ENCODE peak calls at places on chromosome 13, in five cellular contexts. D is left ventricle myocardium inferior, S is cardiac muscle cell, O is testis, E is astrocyte of the spinal cord. X is an unnamed sample.

GRCh38 chr13:74675185-74675584 is 541.0 kb upstream of the KLF12 start:
- DNase-seq in D (no peak), S (no peak), O (no peak), E (peak), X (no peak)

GRCh38 chr13:103386341-103386740 is 320.1 kb upstream of the SLC10A2 start:
- DNase-seq in D (no peak), S (peak), O (no peak), E (peak), X (no peak)

GRCh38 chr13:50914848-50915247 is 5.3 kb downstream of the RNASEH2B start:
- DNase-seq in D (no peak), S (no peak), O (no peak), E (peak), X (no peak)

GRCh38 chr13:41458187-41458938 is 1.0 kb downstream of the RGCC start:
- DNase-seq in D (peak), S (peak), O (no peak), E (peak), X (peak)

GRCh38 chr13:51453308-51453958 is 597 bp upstream of the INTS6 start:
- DNase-seq in D (peak), S (no peak), O (peak), E (no peak), X (no peak)

GRCh38 chr13:113547248-113547971 is 37.1 kb upstream of the TFDP1 start:
- DNase-seq in D (no peak), S (no peak), O (peak), E (peak), X (peak)

GRCh38 chr13:79226938-79227337 is 179.1 kb downstream of the RBM26 start:
- DNase-seq in D (no peak), S (peak), O (no peak), E (no peak), X (no peak)

GRCh38 chr13:98451676-98452105 is 125.2 kb downstream of the STK24 start:
- DNase-seq in D (peak), S (no peak), O (no peak), E (peak), X (no peak)

GRCh38 chr13:30158774-30159445 is 148.4 kb downstream of the KATNAL1 start:
- DNase-seq in D (no peak), S (no peak), O (peak), E (peak), X (no peak)

GRCh38 chr13:41352935-41353801 is 42.1 kb downstream of the NAA16 start:
- DNase-seq in D (no peak), S (peak), O (peak), E (peak), X (peak)

GRCh38 chr13:32861304-32861703 is 154.9 kb upstream of the KL start:
- DNase-seq in D (no peak), S (no peak), O (no peak), E (no peak), X (no peak)

GRCh38 chr13:32126756-32127155 is 95.2 kb downstream of the FRY start:
- DNase-seq in D (no peak), S (no peak), O (no peak), E (no peak), X (no peak)

GRCh38 chr13:113771709-113772331 is 12.8 kb downstream of the TMEM255B start:
- DNase-seq in D (no peak), S (no peak), O (no peak), E (no peak), X (peak)

GRCh38 chr13:109160887-109161669 is 531.7 kb downstream of the MYO16 start:
- DNase-seq in D (no peak), S (no peak), O (no peak), E (no peak), X (no peak)

GRCh38 chr13:110555601-110556223 is 5.8 kb downstream of the RAB20 start:
- DNase-seq in D (no peak), S (no peak), O (no peak), E (no peak), X (no peak)

GRCh38 chr13:51681037-51681678 is 96.9 kb downstream of the WDFY2 start:
- DNase-seq in D (no peak), S (no peak), O (no peak), E (peak), X (no peak)

GRCh38 chr13:76293751-76294150 is 592.5 kb downstream of the KCTD12 start:
- DNase-seq in D (no peak), S (no peak), O (no peak), E (no peak), X (no peak)

GRCh38 chr13:74920361-74920760 is 561.6 kb downstream of the TBC1D4 start:
- DNase-seq in D (no peak), S (no peak), O (no peak), E (no peak), X (no peak)

GRCh38 chr13:49858183-49858856 is 65.8 kb upstream of the KPNA3 start:
- DNase-seq in D (no peak), S (no peak), O (no peak), E (peak), X (no peak)

GRCh38 chr13:77853701-77854100 is 64.9 kb downstream of the EDNRB start:
- DNase-seq in D (no peak), S (no peak), O (no peak), E (no peak), X (no peak)

GRCh38 chr13:113670541-113670940 is 3.5 kb downstream of the GRK1 start:
- DNase-seq in D (peak), S (no peak), O (no peak), E (no peak), X (no peak)

GRCh38 chr13:112060899-112061366 is 6.0 kb upstream of the SOX1 start:
- DNase-seq in D (no peak), S (no peak), O (no peak), E (no peak), X (no peak)

GRCh38 chr13:102710261-102710679 is 15.4 kb upstream of the METTL21C start:
- DNase-seq in D (no peak), S (peak), O (no peak), E (no peak), X (no peak)

GRCh38 chr13:74871671-74872070 is 610.3 kb downstream of the TBC1D4 start:
- DNase-seq in D (no peak), S (no peak), O (no peak), E (no peak), X (peak)

GRCh38 chr13:51221674-51222509 is at the start of gene FAM124A:
- DNase-seq in D (peak), S (peak), O (no peak), E (no peak), X (peak)

GRCh38 chr13:64482373-64482772 is 2747.8 kb downstream of the PCDH9 start:
- DNase-seq in D (no peak), S (no peak), O (no peak), E (no peak), X (no peak)

GRCh38 chr13:86185636-86186035 is 386.4 kb upstream of the SLITRK6 start:
- DNase-seq in D (no peak), S (no peak), O (no peak), E (no peak), X (no peak)

GRCh38 chr13:31159306-31159705 is 2.4 kb downstream of the HSPH1 start:
- DNase-seq in D (no peak), S (no peak), O (no peak), E (no peak), X (no peak)

GRCh38 chr13:46614582-46614981 is 61.6 kb downstream of the LRCH1 start:
- DNase-seq in D (no peak), S (no peak), O (no peak), E (peak), X (peak)

GRCh38 chr13:46617382-46617781 is 64.4 kb downstream of the LRCH1 start:
- DNase-seq in D (no peak), S (no peak), O (no peak), E (no peak), X (no peak)

GRCh38 chr13:46613409-46614049 is 60.6 kb downstream of the LRCH1 start:
- DNase-seq in D (no peak), S (no peak), O (no peak), E (no peak), X (no peak)

GRCh38 chr13:46617885-46618284 is 64.9 kb downstream of the LRCH1 start:
- DNase-seq in D (no peak), S (no peak), O (no peak), E (no peak), X (no peak)

DNA sequence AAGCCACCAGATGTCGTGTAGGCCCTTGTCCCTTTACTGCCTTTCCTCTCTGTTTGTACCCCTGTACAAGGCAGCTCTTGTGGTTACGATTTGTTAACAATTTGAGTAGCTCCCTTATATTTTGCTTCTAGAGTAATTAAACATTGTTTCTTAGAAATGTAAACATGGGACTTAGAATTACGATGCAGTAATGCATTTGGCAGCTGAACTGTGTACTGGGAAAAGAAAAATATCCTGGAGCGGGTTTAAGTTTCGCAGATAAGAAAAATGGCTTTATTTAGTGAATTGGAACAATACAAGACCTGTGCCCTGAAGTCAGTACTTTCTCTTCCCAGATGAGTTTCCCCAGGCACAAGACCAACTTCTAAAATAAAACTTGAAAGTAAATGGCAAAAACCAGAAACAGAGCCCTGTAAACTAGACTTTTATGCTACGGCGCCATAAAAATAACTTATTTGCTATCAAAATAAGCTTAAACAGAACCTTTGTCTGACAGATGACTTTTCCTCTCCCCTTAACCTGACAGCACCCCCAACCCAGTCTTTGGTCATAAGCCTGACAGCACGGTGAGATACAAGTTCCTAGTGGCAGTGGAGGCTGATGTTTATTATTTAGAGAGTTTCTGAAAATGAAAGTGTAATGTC is 63.0 kb downstream of the LRCH1 start:
- DNase-seq in D (no peak), S (no peak), O (no peak), E (no peak), X (peak)
- H3K4me3 ChIP-seq in D (peak), S (no peak), O (no peak), E (no peak), X (no peak)

DNA sequence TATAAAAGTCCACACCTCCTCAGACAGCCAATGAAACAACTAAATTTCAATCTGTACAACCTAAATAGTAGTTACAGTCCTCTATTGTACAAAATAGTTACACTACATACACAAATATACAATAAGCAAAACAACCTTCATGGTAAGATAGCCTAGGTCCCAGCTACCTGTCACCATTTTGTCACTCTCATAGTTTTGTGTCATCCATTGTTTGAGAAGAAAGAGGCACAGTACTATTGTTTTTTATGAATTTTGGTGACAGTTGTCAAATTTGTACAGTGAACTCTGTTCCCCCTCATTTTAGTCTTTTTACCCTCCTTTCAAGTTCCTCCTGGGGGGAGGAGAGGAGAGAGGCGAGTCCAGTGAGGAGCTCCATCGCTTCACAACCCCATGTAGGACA is 60.2 kb downstream of the SERP2 start:
- DNase-seq in D (no peak), S (no peak), O (no peak), E (no peak), X (no peak)
- H3K4me3 ChIP-seq in D (peak), S (peak), O (peak), E (peak), X (no peak)

GRCh38 chr13:20939662-20940061 is 37.1 kb upstream of the XPO4 start:
- DNase-seq in D (peak), S (no peak), O (no peak), E (no peak), X (no peak)

GRCh38 chr13:20945952-20946383 is 43.4 kb upstream of the XPO4 start:
- DNase-seq in D (peak), S (peak), O (no peak), E (no peak), X (peak)

GRCh38 chr13:20943519-20944012 is 41.0 kb upstream of the XPO4 start:
- DNase-seq in D (peak), S (peak), O (peak), E (peak), X (peak)

GRCh38 chr13:20940083-20940482 is 37.5 kb upstream of the XPO4 start:
- DNase-seq in D (no peak), S (no peak), O (no peak), E (no peak), X (no peak)

DNA sequence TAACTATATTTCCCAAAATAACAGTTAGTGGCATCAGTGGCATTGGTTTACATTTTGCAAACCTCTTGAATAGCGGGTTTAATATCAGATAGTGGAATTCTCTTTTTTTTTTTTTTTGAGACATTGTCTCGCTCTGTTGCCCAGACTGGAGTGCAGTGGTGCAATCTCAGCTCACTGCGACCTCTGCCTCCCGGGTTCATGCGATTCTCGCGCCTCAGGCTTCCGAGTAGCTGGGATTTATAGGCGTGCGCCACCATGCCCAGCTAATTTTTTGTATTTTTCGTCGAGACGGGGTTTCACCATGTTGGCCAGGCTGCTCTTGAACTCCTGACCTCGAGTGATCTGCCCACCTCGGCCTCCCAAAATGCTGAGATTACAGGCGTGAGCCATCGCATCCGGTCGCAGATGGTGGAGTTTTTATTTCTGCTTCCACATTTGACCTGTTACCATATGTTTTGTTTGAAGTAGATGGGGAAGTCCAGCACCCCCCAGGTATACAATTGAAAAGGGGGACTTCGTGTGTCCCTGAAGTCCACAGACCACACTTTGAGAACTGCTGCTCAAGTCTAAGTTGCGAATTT is 40.5 kb upstream of the XPO4 start:
- DNase-seq in D (no peak), S (no peak), O (no peak), E (no peak), X (no peak)
- H3K4me3 ChIP-seq in D (no peak), S (no peak), O (no peak), E (no peak), X (no peak)

DNA sequence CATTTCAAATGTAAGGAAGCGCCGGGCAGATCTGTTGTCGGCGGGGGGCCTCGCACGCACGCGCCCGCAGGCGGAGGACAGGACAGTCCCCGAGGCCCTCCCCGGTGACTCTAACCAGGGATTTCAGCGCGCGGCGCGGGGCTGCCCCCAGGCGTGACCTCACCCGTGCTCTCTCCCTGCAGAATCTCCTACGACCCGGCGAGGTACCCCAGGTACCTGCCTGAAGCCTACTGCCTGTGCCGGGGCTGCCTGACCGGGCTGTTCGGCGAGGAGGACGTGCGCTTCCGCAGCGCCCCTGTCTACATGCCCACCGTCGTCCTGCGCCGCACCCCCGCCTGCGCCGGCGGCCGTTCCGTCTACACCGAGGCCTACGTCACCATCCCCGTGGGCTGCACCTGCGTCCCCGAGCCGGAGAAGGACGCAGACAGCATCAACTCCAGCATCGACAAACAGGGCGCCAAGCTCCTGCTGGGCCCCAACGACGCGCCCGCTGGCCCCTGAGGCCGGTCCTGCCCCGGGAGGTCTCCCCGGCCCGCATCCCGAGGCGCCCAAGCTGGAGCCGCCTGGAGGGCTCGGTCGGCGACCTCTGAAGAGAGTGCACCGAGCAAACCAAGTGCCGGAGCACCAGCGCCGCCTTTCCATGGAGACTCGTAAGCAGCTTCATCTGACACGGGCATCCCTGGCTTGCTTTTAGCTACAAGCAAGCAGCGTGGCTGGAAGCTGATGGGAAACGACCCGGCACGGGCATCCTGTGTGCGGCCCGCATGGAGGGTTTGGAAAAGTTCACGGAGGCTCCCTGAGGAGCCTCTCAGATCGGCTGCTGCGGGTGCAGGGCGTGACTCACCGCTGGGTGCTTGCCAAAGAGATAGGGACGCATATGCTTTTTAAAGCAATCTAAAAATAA is 18.2 kb downstream of the IL17D start:
- DNase-seq in D (peak), S (peak), O (peak), E (peak), X (peak)
- H3K4me3 ChIP-seq in D (peak), S (no peak), O (peak), E (peak), X (peak)

X was measured in endothelial cell of umbilical vein.